ENCODE peak calls at places on chromosomes 4 and X, in four cellular contexts. O, Y, W and I are unnamed samples.

GRCh38 chrX:92249125-92249524 is 469.9 kb downstream of the PCDH11X start:
- DNase-seq in O (no peak), W (no peak), Y (no peak), I (no peak)

GRCh38 chr4:10684631-10685030 is at the start of gene CLNK:
- DNase-seq in W (no peak), Y (peak; percentile 77), O (no peak), I (no peak)

GRCh38 chr4:47490550-47490949 is 5.5 kb downstream of the ATP10D start:
- DNase-seq in Y (no peak), W (no peak), O (peak; percentile 21), I (no peak)

GRCh38 chrX:154401045-154401799 is 3.0 kb downstream of the RPL10 start:
- DNase-seq in W (no peak), O (peak; percentile 70), Y (no peak), I (no peak)

GRCh38 chr4:125316391-125316780 is 1.6 kb downstream of the FAT4 start:
- DNase-seq in O (no peak), Y (no peak), W (no peak), I (peak; percentile 52)

GRCh38 chrX:20333672-20334071 is 67.0 kb upstream of the RPS6KA3 start:
- DNase-seq in W (no peak), O (no peak), Y (no peak), I (no peak)

GRCh38 chrX:64394059-64394873 is 986 bp downstream of the MTMR8 start:
- DNase-seq in W (no peak), O (no peak), Y (no peak), I (no peak)

GRCh38 chr4:147368948-147369347 is 111.9 kb upstream of the EDNRA start:
- DNase-seq in O (no peak), W (no peak), Y (no peak), I (no peak)

GRCh38 chr4:85778809-85779124 is 303.8 kb downstream of the ARHGAP24 start:
- DNase-seq in O (no peak), W (no peak), Y (no peak), I (no peak)

GRCh38 chr4:40992472-40993298 is 221.7 kb downstream of the APBB2 start:
- DNase-seq in W (no peak), O (no peak), Y (peak; percentile 78), I (no peak)

GRCh38 chr4:127783026-127783769 is 1.1 kb downstream of the HSPA4L start:
- DNase-seq in W (peak; percentile 36), Y (no peak), O (peak; percentile 77), I (peak; percentile 57)

GRCh38 chrX:30751497-30751896 is 98.3 kb downstream of the GK start:
- DNase-seq in O (no peak), W (no peak), Y (no peak), I (no peak)

GRCh38 chr4:142314183-142314582 is 531.9 kb downstream of the INPP4B start:
- DNase-seq in W (no peak), O (no peak), Y (no peak), I (no peak)

GRCh38 chr4:4394644-4395043 is 7.7 kb downstream of the NSG1 start:
- DNase-seq in W (no peak), O (no peak), Y (no peak), I (no peak)

GRCh38 chrX:113305496-113305895 is 464.9 kb upstream of the AMOT start:
- DNase-seq in W (no peak), Y (no peak), O (no peak), I (no peak)

GRCh38 chr4:180103794-180104193 is 2139.4 kb upstream of the TENM3 start:
- DNase-seq in W (no peak), O (no peak), Y (no peak), I (no peak)

GRCh38 chr4:180106997-180107396 is 2136.2 kb upstream of the TENM3 start:
- DNase-seq in W (no peak), O (no peak), Y (no peak), I (no peak)

GRCh38 chr4:180105362-180105761 is 2137.8 kb upstream of the TENM3 start:
- DNase-seq in Y (no peak), W (no peak), O (no peak), I (no peak)

GRCh38 chr4:180101348-180102083 is 2141.7 kb upstream of the TENM3 start:
- DNase-seq in Y (no peak), O (no peak), W (no peak), I (peak; percentile 17)

DNA sequence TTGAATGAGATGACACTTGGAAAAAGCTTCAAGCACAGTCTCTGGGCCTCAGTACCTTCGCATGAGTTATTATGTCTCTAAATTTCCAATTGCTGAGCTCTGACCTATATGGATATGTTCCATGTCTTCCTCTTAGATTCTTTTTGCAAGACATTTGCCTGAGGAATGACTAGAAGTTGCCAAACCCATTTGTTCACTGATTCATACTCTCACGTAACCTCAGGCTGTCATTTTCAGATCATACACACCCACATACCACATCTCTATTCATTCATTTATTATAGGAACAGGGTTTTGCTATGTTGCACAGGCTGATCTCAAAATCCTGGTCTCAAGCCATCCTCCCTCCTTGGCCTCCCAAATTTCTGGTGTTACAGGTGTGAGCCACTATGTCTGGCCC is 2137.1 kb upstream of the TENM3 start:
- DNase-seq in W (no peak), Y (no peak), O (no peak), I (no peak)
- TF ChIP-seq ATF3 in W (no peak), Y (no peak), O (no peak), I (no peak)

DNA sequence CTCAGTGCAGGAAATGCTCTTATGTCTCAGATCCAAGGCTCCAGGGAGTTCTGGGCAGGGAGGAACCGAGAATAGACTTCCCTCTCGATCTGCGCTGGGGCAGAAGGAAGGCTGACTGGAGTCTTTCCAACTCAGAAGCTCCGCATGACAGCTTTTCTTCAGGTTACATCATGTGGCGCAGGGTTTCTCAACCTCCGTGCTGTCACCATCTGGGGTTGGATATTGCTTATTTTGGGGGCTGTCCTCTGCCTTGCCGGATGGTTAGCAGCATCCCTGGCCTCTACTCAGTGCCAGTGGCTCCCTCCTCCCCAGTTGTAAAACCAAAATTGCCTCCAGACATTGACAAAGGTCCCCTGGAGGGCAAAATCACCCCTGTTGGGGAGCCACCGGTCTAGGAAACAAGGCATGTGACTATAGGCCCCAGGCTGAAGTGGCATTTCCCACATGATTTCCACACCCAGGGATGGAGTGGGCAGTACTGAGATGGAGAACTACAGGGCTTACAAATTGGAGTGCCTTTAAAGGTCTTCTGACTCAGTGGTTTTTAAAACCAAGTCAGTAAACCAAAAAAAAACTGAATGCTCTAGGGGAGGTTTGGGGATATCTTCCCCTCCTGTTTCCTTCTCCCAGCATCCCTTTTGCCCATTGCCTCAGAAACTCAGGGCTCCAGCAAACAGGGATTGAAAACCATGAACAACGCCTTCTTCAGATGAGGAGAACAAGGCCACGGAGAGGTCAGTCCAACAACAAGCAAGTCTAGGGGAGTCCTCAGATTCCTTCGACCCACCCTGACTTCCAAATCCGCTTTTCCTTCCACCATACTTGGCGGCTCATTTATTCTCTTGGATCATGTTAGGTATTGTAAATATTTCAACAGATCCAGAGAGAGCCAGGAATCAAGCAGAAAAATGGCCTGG is 21.6 kb downstream of the REELD1 start:
- DNase-seq in O (no peak), Y (no peak), W (no peak), I (no peak)
- TF ChIP-seq TCF7 in O (no peak), Y (no peak), W (no peak), I (no peak)

DNA sequence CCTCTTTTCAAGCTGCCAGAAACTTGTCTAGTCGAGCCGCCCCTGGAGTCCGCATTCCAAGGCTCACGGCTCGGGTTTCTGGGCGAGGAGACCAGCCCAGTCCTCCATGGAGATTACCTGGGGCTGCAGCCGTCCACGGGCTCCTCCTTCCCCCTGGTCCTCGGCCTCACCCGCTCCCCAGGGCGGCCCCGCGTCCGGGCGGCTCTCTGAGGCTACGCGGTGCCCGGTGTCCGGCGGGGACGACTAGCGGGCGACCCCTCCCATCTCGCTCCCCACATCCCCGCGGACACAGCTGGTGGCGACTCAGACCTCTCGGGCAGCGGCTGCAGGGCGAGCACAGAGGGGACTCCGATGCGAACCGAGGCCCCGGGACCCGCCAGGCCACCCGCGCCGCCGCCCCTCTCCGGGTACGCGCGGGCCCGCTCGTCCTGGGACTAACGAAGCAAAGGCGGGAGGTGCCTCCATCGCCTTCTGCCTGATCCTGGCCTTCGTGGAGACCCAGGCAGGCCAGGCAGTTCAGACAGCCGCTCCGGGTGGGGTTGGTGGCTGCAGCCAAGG is 159.4 kb downstream of the TRAM1L1 start:
- DNase-seq in O (no peak), W (no peak), Y (no peak), I (peak; percentile 73)
- TF ChIP-seq ATF3 in O (no peak), W (no peak), Y (no peak), I (no peak)

GRCh38 chrX:13357925-13358324 is 38.1 kb upstream of the ATXN3L start:
- DNase-seq in O (no peak), Y (no peak), W (no peak), I (no peak)
- TF ChIP-seq TCF7 in O (no peak), Y (no peak), W (no peak), I (no peak)

GRCh38 chr4:173698557-173699262 is 168.7 kb upstream of the HAND2 start:
- DNase-seq in Y (no peak), W (no peak), O (no peak), I (no peak)
- TF ChIP-seq ATF3 in Y (no peak), W (no peak), O (no peak), I (no peak)

GRCh38 chrX:40855411-40855810 is 120.1 kb upstream of the MED14 start:
- DNase-seq in O (no peak), Y (no peak), W (no peak), I (no peak)
- TF ChIP-seq TCF7 in O (no peak), Y (no peak), W (no peak), I (no peak)

GRCh38 chr4:5863461-5864113 is 29.3 kb downstream of the CRMP1 start:
- DNase-seq in O (no peak), W (no peak), Y (no peak), I (no peak)
- TF ChIP-seq ATF3 in O (no peak), W (no peak), Y (no peak), I (no peak)

GRCh38 chr4:59855630-59856352 is 1344.3 kb upstream of the ADGRL3 start:
- DNase-seq in W (no peak), O (no peak), Y (no peak), I (no peak)
- TF ChIP-seq TCF7 in W (no peak), O (no peak), Y (no peak), I (no peak)